ENCODE peak calls at places on chromosomes 1 and 21, in ten cellular contexts. T is OCI-LY7, I is Karpas-422, O is SK-N-SH, B is GM23338, M is hepatocyte, P is GM23248, Y is HCT116, C is PC-9, V is MM.1S. G is an unnamed sample.

GRCh38 chr21:45225741-45226327 is 61.9 kb downstream of the POFUT2 start:
- DNase-seq in I (peak; percentile 31), M (no peak), O (no peak), C (no peak), B (no peak), P (no peak), Y (no peak), V (no peak), T (no peak), G (no peak)

GRCh38 chr1:86464819-86465218 is 3.9 kb upstream of the CLCA1 start:
- DNase-seq in P (no peak), M (no peak), V (no peak), B (no peak), T (no peak), C (no peak), I (no peak), Y (no peak), O (no peak), G (peak; percentile 24)

GRCh38 chr1:12015001-12015491 is 4.3 kb upstream of the MIIP start:
- DNase-seq in I (no peak), O (no peak), C (no peak), M (no peak), P (peak; percentile 76), T (no peak), B (no peak), Y (no peak), V (no peak), G (no peak)

GRCh38 chr1:224615861-224616760 is at the start of gene CNIH3:
- DNase-seq in M (peak; percentile 60), O (peak; percentile 68), P (peak; percentile 63), V (no peak), Y (no peak), B (peak; percentile 93), I (no peak), C (peak; percentile 83), T (no peak), G (peak; percentile 75)

GRCh38 chr1:206798384-206798996 is 26.2 kb upstream of the IL10 start:
- DNase-seq in C (no peak), T (no peak), I (no peak), M (no peak), P (no peak), Y (no peak), V (no peak), B (no peak), O (no peak), G (no peak)

GRCh38 chr1:179369751-179370341 is 4.1 kb downstream of the AXDND1 start:
- DNase-seq in Y (peak; percentile 57), C (peak; percentile 29), T (peak; percentile 84), M (peak; percentile 81), P (peak; percentile 79), B (peak; percentile 85), O (peak; percentile 63), V (peak; percentile 85), I (peak; percentile 89), G (peak; percentile 82)

GRCh38 chr1:109876617-109877319 is 33.9 kb upstream of the CSF1 start:
- DNase-seq in B (peak; percentile 39), O (no peak), Y (no peak), P (peak; percentile 74), T (no peak), M (peak; percentile 48), C (peak; percentile 17), V (no peak), I (no peak), G (no peak)

GRCh38 chr1:7313081-7313546 is 458.0 kb upstream of the VAMP3 start:
- DNase-seq in B (no peak), V (no peak), C (no peak), O (peak; percentile 72), M (no peak), Y (no peak), T (no peak), I (no peak), P (peak; percentile 14), G (no peak)

DNA sequence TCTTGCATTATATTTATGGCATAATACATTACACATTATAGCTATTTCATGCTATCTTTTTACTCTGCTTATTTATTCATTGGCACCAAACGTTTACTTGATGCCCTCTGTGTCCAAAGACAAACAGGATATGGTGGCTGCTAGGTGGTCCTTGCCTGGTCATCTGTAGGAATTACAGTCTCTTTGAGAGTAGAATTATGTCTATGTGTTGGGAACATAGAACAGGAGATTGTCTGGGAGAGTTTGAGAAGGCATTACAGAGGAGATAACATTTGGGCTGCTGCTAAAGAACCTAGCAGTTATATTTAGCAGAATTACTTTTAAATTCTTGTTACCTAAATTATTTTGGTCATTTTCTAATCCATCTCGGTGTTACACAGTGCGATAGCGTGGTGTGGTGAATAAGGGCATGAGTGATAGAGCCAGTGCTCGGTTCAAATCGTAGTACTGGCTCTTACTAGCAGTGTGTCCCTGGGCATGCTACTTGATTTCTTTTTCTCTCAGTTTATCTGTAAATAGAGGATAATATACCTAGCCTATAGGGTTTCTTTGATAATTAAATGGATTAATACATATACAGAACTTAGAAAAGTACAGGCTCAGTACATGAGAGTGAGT is 20.5 kb downstream of the RRP15 start:
- DNase-seq in O (no peak), T (no peak), B (no peak), P (no peak), I (no peak), M (no peak), C (no peak), V (no peak), Y (no peak), G (no peak)
- H3K9me2 ChIP-seq in O (no peaks in the 10 kb centered on the region), T (no peaks in the 10 kb centered on the region), B (no peaks in the 10 kb centered on the region), P (no peaks in the 10 kb centered on the region), I (no peaks in the 10 kb centered on the region), M (no peaks in the 10 kb centered on the region), C (no peaks in the 10 kb centered on the region), V (no peaks in the 10 kb centered on the region), Y (no peaks in the 10 kb centered on the region), G (no peaks in the 10 kb centered on the region)

GRCh38 chr1:44646276-44646675 is 28.0 kb downstream of the TMEM53 start:
- DNase-seq in P (no peak), T (no peak), M (no peak), I (no peak), Y (no peak), V (no peak), O (no peak), C (no peak), B (no peak), G (no peak)

GRCh38 chr1:44643721-44644330 is 30.5 kb downstream of the TMEM53 start:
- DNase-seq in B (no peak), T (no peak), M (no peak), Y (no peak), V (no peak), P (no peak), O (no peak), I (no peak), C (no peak), G (no peak)

GRCh38 chr1:44646711-44647110 is 27.6 kb downstream of the TMEM53 start:
- DNase-seq in V (no peak), Y (no peak), T (no peak), B (no peak), I (no peak), C (no peak), M (no peak), P (no peak), O (no peak), G (no peak)

GRCh38 chr1:44644806-44645205 is 29.5 kb downstream of the TMEM53 start:
- DNase-seq in M (no peak), Y (no peak), B (no peak), I (no peak), P (no peak), O (no peak), T (no peak), V (no peak), C (no peak), G (no peak)

GRCh38 chr1:44645466-44646244 is 28.6 kb downstream of the TMEM53 start:
- DNase-seq in P (peak; percentile 88), M (no peak), V (no peak), O (no peak), B (no peak), C (no peak), Y (no peak), T (no peak), I (no peak), G (no peak)
- H3K9me2 ChIP-seq in P (no peaks in the 10 kb centered on the region), M (no peaks in the 10 kb centered on the region), V (no peaks in the 10 kb centered on the region), O (no peaks in the 10 kb centered on the region), B (no peaks in the 10 kb centered on the region), C (no peaks in the 10 kb centered on the region), Y (no peaks in the 10 kb centered on the region), T (no peaks in the 10 kb centered on the region), I (no peaks in the 10 kb centered on the region), G (no peaks in the 10 kb centered on the region)

DNA sequence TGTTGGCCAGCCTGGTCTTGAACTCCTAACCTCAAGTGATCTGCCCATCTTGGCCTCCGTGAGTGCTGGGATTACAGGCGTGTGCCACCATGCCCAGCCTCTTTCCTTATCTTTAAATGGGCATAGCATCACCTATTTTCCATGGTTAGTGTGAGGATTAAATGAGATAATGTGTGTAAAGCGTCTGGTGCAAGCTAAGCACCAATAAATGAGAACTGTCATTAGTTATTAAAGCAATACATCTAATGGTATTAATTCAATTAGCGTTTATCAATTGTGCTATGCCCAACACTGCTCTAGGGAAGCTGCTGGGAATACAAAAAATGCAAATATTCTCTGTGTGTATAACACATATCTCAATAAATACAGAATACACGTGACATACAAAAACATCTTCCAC is 10.0 kb downstream of the EXOC8 start:
- DNase-seq in V (no peak), P (no peak), Y (no peak), B (no peak), C (no peak), M (no peak), T (no peak), O (no peak), I (no peak), G (no peak)
- H3K9me2 ChIP-seq in V (no peaks in the 10 kb centered on the region), P (no peaks in the 10 kb centered on the region), Y (no peaks in the 10 kb centered on the region), B (no peaks in the 10 kb centered on the region), C (no peaks in the 10 kb centered on the region), M (no peaks in the 10 kb centered on the region), T (no peaks in the 10 kb centered on the region), O (no peaks in the 10 kb centered on the region), I (no peaks in the 10 kb centered on the region), G (no peaks in the 10 kb centered on the region)

GRCh38 chr1:8642114-8642513 is 175.3 kb downstream of the RERE start:
- DNase-seq in O (no peak), Y (no peak), C (no peak), P (no peak), V (no peak), B (no peak), M (no peak), I (no peak), T (no peak), G (no peak)
- H3K9me2 ChIP-seq in O (no peaks in the 10 kb centered on the region), Y (no peaks in the 10 kb centered on the region), C (no peaks in the 10 kb centered on the region), P (no peaks in the 10 kb centered on the region), V (no peaks in the 10 kb centered on the region), B (no peaks in the 10 kb centered on the region), M (no peaks in the 10 kb centered on the region), I (no peaks in the 10 kb centered on the region), T (no peaks in the 10 kb centered on the region), G (no peaks in the 10 kb centered on the region)

GRCh38 chr1:225847610-225848009 is 34.6 kb downstream of the TMEM63A start:
- DNase-seq in I (no peak), M (peak; percentile 58), C (peak; percentile 34), B (no peak), O (no peak), P (no peak), Y (no peak), V (no peak), T (no peak), G (no peak)
- H3K9me2 ChIP-seq in I (no peaks in the 10 kb centered on the region), M (no peaks in the 10 kb centered on the region), C (no peaks in the 10 kb centered on the region), B (no peaks in the 10 kb centered on the region), O (no peaks in the 10 kb centered on the region), P (no peaks in the 10 kb centered on the region), Y (no peaks in the 10 kb centered on the region), V (no peaks in the 10 kb centered on the region), T (no peaks in the 10 kb centered on the region), G (no peaks in the 10 kb centered on the region)

G was measured in PC-3.